ENCODE peak calls at places on chromosomes 7 and 10, in five cellular contexts. One of them, this sample, is unnamed.

GRCh38 chr7:111370002-111370401 is 192.3 kb downstream of the IMMP2L start:
- DNase-seq in naive thymus-derived CD8-positive, alpha-beta T cell: no peak
- DNase-seq in activated naive CD4-positive, alpha-beta T cell treated with anti-CD3 and anti-CD28 coated beads, Interleukin-2, amount 50 U/mL, for 16 hours: no peak
- DNase-seq in left lung: no peak
- DNase-seq in activated effector memory CD4-positive, alpha-beta T cell treated with Interleukin-2 at 50 U/mL for 16 hours: no peak
- DNase-seq in this sample: no peak

GRCh38 chr7:140475747-140476333 is 3.5 kb downstream of the MKRN1 start:
- DNase-seq in naive thymus-derived CD8-positive, alpha-beta T cell: peak; percentile 50
- DNase-seq in activated naive CD4-positive, alpha-beta T cell treated with anti-CD3 and anti-CD28 coated beads, Interleukin-2, amount 50 U/mL, for 16 hours: peak; percentile 49
- DNase-seq in left lung: no peak
- DNase-seq in activated effector memory CD4-positive, alpha-beta T cell treated with Interleukin-2 at 50 U/mL for 16 hours: peak; percentile 8
- DNase-seq in this sample: peak; percentile 50

GRCh38 chr10:23351914-23352313 is 7.3 kb upstream of the C10orf67 start:
- DNase-seq in naive thymus-derived CD8-positive, alpha-beta T cell: no peak
- DNase-seq in activated naive CD4-positive, alpha-beta T cell treated with anti-CD3 and anti-CD28 coated beads, Interleukin-2, amount 50 U/mL, for 16 hours: no peak
- DNase-seq in left lung: no peak
- DNase-seq in activated effector memory CD4-positive, alpha-beta T cell treated with Interleukin-2 at 50 U/mL for 16 hours: no peak
- DNase-seq in this sample: no peak

GRCh38 chr7:37211097-37211496 is 237.6 kb downstream of the ELMO1 start:
- DNase-seq in naive thymus-derived CD8-positive, alpha-beta T cell: no peak
- DNase-seq in activated naive CD4-positive, alpha-beta T cell treated with anti-CD3 and anti-CD28 coated beads, Interleukin-2, amount 50 U/mL, for 16 hours: no peak
- DNase-seq in left lung: no peak
- DNase-seq in activated effector memory CD4-positive, alpha-beta T cell treated with Interleukin-2 at 50 U/mL for 16 hours: no peak
- DNase-seq in this sample: no peak

GRCh38 chr7:125878990-125879389 is 949.4 kb upstream of the POT1 start:
- DNase-seq in naive thymus-derived CD8-positive, alpha-beta T cell: no peak
- DNase-seq in activated naive CD4-positive, alpha-beta T cell treated with anti-CD3 and anti-CD28 coated beads, Interleukin-2, amount 50 U/mL, for 16 hours: no peak
- DNase-seq in left lung: no peak
- DNase-seq in activated effector memory CD4-positive, alpha-beta T cell treated with Interleukin-2 at 50 U/mL for 16 hours: no peak
- DNase-seq in this sample: no peak

GRCh38 chr10:7955446-7955845 is 99.0 kb upstream of the GATA3 start:
- DNase-seq in naive thymus-derived CD8-positive, alpha-beta T cell: no peak
- DNase-seq in activated naive CD4-positive, alpha-beta T cell treated with anti-CD3 and anti-CD28 coated beads, Interleukin-2, amount 50 U/mL, for 16 hours: no peak
- DNase-seq in left lung: no peak
- DNase-seq in activated effector memory CD4-positive, alpha-beta T cell treated with Interleukin-2 at 50 U/mL for 16 hours: no peak
- DNase-seq in this sample: no peak

GRCh38 chr7:74083928-74084721 is 521 bp downstream of the LIMK1 start:
- DNase-seq in naive thymus-derived CD8-positive, alpha-beta T cell: no peak
- DNase-seq in activated naive CD4-positive, alpha-beta T cell treated with anti-CD3 and anti-CD28 coated beads, Interleukin-2, amount 50 U/mL, for 16 hours: peak; percentile 28
- DNase-seq in left lung: no peak
- DNase-seq in activated effector memory CD4-positive, alpha-beta T cell treated with Interleukin-2 at 50 U/mL for 16 hours: no peak
- DNase-seq in this sample: peak; percentile 82

GRCh38 chr10:88522715-88523114 is 60.4 kb downstream of the RNLS start:
- DNase-seq in naive thymus-derived CD8-positive, alpha-beta T cell: no peak
- DNase-seq in activated naive CD4-positive, alpha-beta T cell treated with anti-CD3 and anti-CD28 coated beads, Interleukin-2, amount 50 U/mL, for 16 hours: no peak
- DNase-seq in left lung: no peak
- DNase-seq in activated effector memory CD4-positive, alpha-beta T cell treated with Interleukin-2 at 50 U/mL for 16 hours: no peak
- DNase-seq in this sample: no peak

GRCh38 chr7:136877509-136877908 is 9.1 kb downstream of the CHRM2 start:
- DNase-seq in naive thymus-derived CD8-positive, alpha-beta T cell: no peak
- DNase-seq in activated naive CD4-positive, alpha-beta T cell treated with anti-CD3 and anti-CD28 coated beads, Interleukin-2, amount 50 U/mL, for 16 hours: no peak
- DNase-seq in left lung: no peak
- DNase-seq in activated effector memory CD4-positive, alpha-beta T cell treated with Interleukin-2 at 50 U/mL for 16 hours: no peak
- DNase-seq in this sample: no peak

GRCh38 chr7:128053023-128053422 is 21.8 kb upstream of the LRRC4 start:
- DNase-seq in naive thymus-derived CD8-positive, alpha-beta T cell: no peak
- DNase-seq in activated naive CD4-positive, alpha-beta T cell treated with anti-CD3 and anti-CD28 coated beads, Interleukin-2, amount 50 U/mL, for 16 hours: no peak
- DNase-seq in left lung: no peak
- DNase-seq in activated effector memory CD4-positive, alpha-beta T cell treated with Interleukin-2 at 50 U/mL for 16 hours: no peak
- DNase-seq in this sample: no peak

GRCh38 chr7:139431010-139431409 is 52.5 kb downstream of the KLRG2 start:
- DNase-seq in naive thymus-derived CD8-positive, alpha-beta T cell: no peak
- DNase-seq in activated naive CD4-positive, alpha-beta T cell treated with anti-CD3 and anti-CD28 coated beads, Interleukin-2, amount 50 U/mL, for 16 hours: no peak
- DNase-seq in left lung: no peak
- DNase-seq in activated effector memory CD4-positive, alpha-beta T cell treated with Interleukin-2 at 50 U/mL for 16 hours: no peak
- DNase-seq in this sample: no peak

GRCh38 chr7:33186187-33186586 is 56.8 kb downstream of the BBS9 start:
- DNase-seq in naive thymus-derived CD8-positive, alpha-beta T cell: no peak
- DNase-seq in activated naive CD4-positive, alpha-beta T cell treated with anti-CD3 and anti-CD28 coated beads, Interleukin-2, amount 50 U/mL, for 16 hours: no peak
- DNase-seq in left lung: no peak
- DNase-seq in activated effector memory CD4-positive, alpha-beta T cell treated with Interleukin-2 at 50 U/mL for 16 hours: no peak
- DNase-seq in this sample: no peak

GRCh38 chr10:59176241-59177030 is at the start of gene PHYHIPL:
- DNase-seq in naive thymus-derived CD8-positive, alpha-beta T cell: no peak
- DNase-seq in activated naive CD4-positive, alpha-beta T cell treated with anti-CD3 and anti-CD28 coated beads, Interleukin-2, amount 50 U/mL, for 16 hours: no peak
- DNase-seq in left lung: peak; percentile 62
- DNase-seq in activated effector memory CD4-positive, alpha-beta T cell treated with Interleukin-2 at 50 U/mL for 16 hours: no peak
- DNase-seq in this sample: peak; percentile 95

GRCh38 chr10:24259365-24260125 is 50.6 kb downstream of the KIAA1217 start:
- DNase-seq in naive thymus-derived CD8-positive, alpha-beta T cell: no peak
- DNase-seq in activated naive CD4-positive, alpha-beta T cell treated with anti-CD3 and anti-CD28 coated beads, Interleukin-2, amount 50 U/mL, for 16 hours: no peak
- DNase-seq in left lung: no peak
- DNase-seq in activated effector memory CD4-positive, alpha-beta T cell treated with Interleukin-2 at 50 U/mL for 16 hours: no peak
- DNase-seq in this sample: no peak

GRCh38 chr7:105461518-105461917 is 60.6 kb downstream of the PUS7 start:
- DNase-seq in naive thymus-derived CD8-positive, alpha-beta T cell: no peak
- DNase-seq in activated naive CD4-positive, alpha-beta T cell treated with anti-CD3 and anti-CD28 coated beads, Interleukin-2, amount 50 U/mL, for 16 hours: no peak
- DNase-seq in left lung: no peak
- DNase-seq in activated effector memory CD4-positive, alpha-beta T cell treated with Interleukin-2 at 50 U/mL for 16 hours: no peak
- DNase-seq in this sample: no peak

GRCh38 chr10:57694956-57695605 is 572.6 kb downstream of the IPMK start:
- DNase-seq in naive thymus-derived CD8-positive, alpha-beta T cell: no peak
- DNase-seq in activated naive CD4-positive, alpha-beta T cell treated with anti-CD3 and anti-CD28 coated beads, Interleukin-2, amount 50 U/mL, for 16 hours: no peak
- DNase-seq in left lung: no peak
- DNase-seq in activated effector memory CD4-positive, alpha-beta T cell treated with Interleukin-2 at 50 U/mL for 16 hours: no peak
- DNase-seq in this sample: no peak

GRCh38 chr10:66717221-66717981 is 208.4 kb upstream of the LRRTM3 start:
- DNase-seq in naive thymus-derived CD8-positive, alpha-beta T cell: no peak
- DNase-seq in activated naive CD4-positive, alpha-beta T cell treated with anti-CD3 and anti-CD28 coated beads, Interleukin-2, amount 50 U/mL, for 16 hours: no peak
- DNase-seq in left lung: no peak
- DNase-seq in activated effector memory CD4-positive, alpha-beta T cell treated with Interleukin-2 at 50 U/mL for 16 hours: no peak
- DNase-seq in this sample: peak; percentile 3

GRCh38 chr7:132937286-132937685 is 144.6 kb downstream of the CHCHD3 start:
- DNase-seq in naive thymus-derived CD8-positive, alpha-beta T cell: no peak
- DNase-seq in activated naive CD4-positive, alpha-beta T cell treated with anti-CD3 and anti-CD28 coated beads, Interleukin-2, amount 50 U/mL, for 16 hours: no peak
- DNase-seq in left lung: no peak
- DNase-seq in activated effector memory CD4-positive, alpha-beta T cell treated with Interleukin-2 at 50 U/mL for 16 hours: no peak
- DNase-seq in this sample: no peak

GRCh38 chr10:128468462-128468861 is 342.2 kb upstream of the MKI67 start:
- DNase-seq in naive thymus-derived CD8-positive, alpha-beta T cell: no peak
- DNase-seq in activated naive CD4-positive, alpha-beta T cell treated with anti-CD3 and anti-CD28 coated beads, Interleukin-2, amount 50 U/mL, for 16 hours: no peak
- DNase-seq in left lung: no peak
- DNase-seq in activated effector memory CD4-positive, alpha-beta T cell treated with Interleukin-2 at 50 U/mL for 16 hours: no peak
- DNase-seq in this sample: no peak

GRCh38 chr10:7071421-7071820 is 339.4 kb downstream of the SFMBT2 start:
- DNase-seq in naive thymus-derived CD8-positive, alpha-beta T cell: no peak
- DNase-seq in activated naive CD4-positive, alpha-beta T cell treated with anti-CD3 and anti-CD28 coated beads, Interleukin-2, amount 50 U/mL, for 16 hours: no peak
- DNase-seq in left lung: no peak
- DNase-seq in activated effector memory CD4-positive, alpha-beta T cell treated with Interleukin-2 at 50 U/mL for 16 hours: no peak
- DNase-seq in this sample: no peak

GRCh38 chr10:71631007-71631859 is 88.3 kb downstream of the C10orf105 start:
- DNase-seq in naive thymus-derived CD8-positive, alpha-beta T cell: no peak
- DNase-seq in activated naive CD4-positive, alpha-beta T cell treated with anti-CD3 and anti-CD28 coated beads, Interleukin-2, amount 50 U/mL, for 16 hours: no peak
- DNase-seq in left lung: no peak
- DNase-seq in activated effector memory CD4-positive, alpha-beta T cell treated with Interleukin-2 at 50 U/mL for 16 hours: no peak
- DNase-seq in this sample: no peak

GRCh38 chr7:145848691-145849090 is 267.9 kb upstream of the CNTNAP2 start:
- DNase-seq in naive thymus-derived CD8-positive, alpha-beta T cell: no peak
- DNase-seq in activated naive CD4-positive, alpha-beta T cell treated with anti-CD3 and anti-CD28 coated beads, Interleukin-2, amount 50 U/mL, for 16 hours: no peak
- DNase-seq in left lung: no peak
- DNase-seq in activated effector memory CD4-positive, alpha-beta T cell treated with Interleukin-2 at 50 U/mL for 16 hours: no peak
- DNase-seq in this sample: peak; percentile 46

GRCh38 chr7:44395067-44395466 is 69.7 kb upstream of the CAMK2B start:
- DNase-seq in naive thymus-derived CD8-positive, alpha-beta T cell: no peak
- DNase-seq in activated naive CD4-positive, alpha-beta T cell treated with anti-CD3 and anti-CD28 coated beads, Interleukin-2, amount 50 U/mL, for 16 hours: no peak
- DNase-seq in left lung: no peak
- DNase-seq in activated effector memory CD4-positive, alpha-beta T cell treated with Interleukin-2 at 50 U/mL for 16 hours: no peak
- DNase-seq in this sample: no peak

GRCh38 chr10:106972381-106972780 is 192.1 kb downstream of the SORCS1 start:
- DNase-seq in naive thymus-derived CD8-positive, alpha-beta T cell: no peak
- DNase-seq in activated naive CD4-positive, alpha-beta T cell treated with anti-CD3 and anti-CD28 coated beads, Interleukin-2, amount 50 U/mL, for 16 hours: no peak
- DNase-seq in left lung: no peak
- DNase-seq in activated effector memory CD4-positive, alpha-beta T cell treated with Interleukin-2 at 50 U/mL for 16 hours: no peak
- DNase-seq in this sample: no peak

GRCh38 chr10:99540673-99541531 is 8.2 kb downstream of the NKX2-3 start:
- DNase-seq in naive thymus-derived CD8-positive, alpha-beta T cell: no peak
- DNase-seq in activated naive CD4-positive, alpha-beta T cell treated with anti-CD3 and anti-CD28 coated beads, Interleukin-2, amount 50 U/mL, for 16 hours: no peak
- DNase-seq in left lung: no peak
- DNase-seq in activated effector memory CD4-positive, alpha-beta T cell treated with Interleukin-2 at 50 U/mL for 16 hours: no peak
- DNase-seq in this sample: peak; percentile 60

GRCh38 chr7:107596881-107597581 is 17.0 kb downstream of the BCAP29 start:
- DNase-seq in naive thymus-derived CD8-positive, alpha-beta T cell: no peak
- DNase-seq in activated naive CD4-positive, alpha-beta T cell treated with anti-CD3 and anti-CD28 coated beads, Interleukin-2, amount 50 U/mL, for 16 hours: no peak
- DNase-seq in left lung: no peak
- DNase-seq in activated effector memory CD4-positive, alpha-beta T cell treated with Interleukin-2 at 50 U/mL for 16 hours: no peak
- DNase-seq in this sample: no peak

GRCh38 chr7:30845426-30846135 is 66.1 kb upstream of the AQP1 start:
- DNase-seq in naive thymus-derived CD8-positive, alpha-beta T cell: no peak
- DNase-seq in activated naive CD4-positive, alpha-beta T cell treated with anti-CD3 and anti-CD28 coated beads, Interleukin-2, amount 50 U/mL, for 16 hours: no peak
- DNase-seq in left lung: peak; percentile 83
- DNase-seq in activated effector memory CD4-positive, alpha-beta T cell treated with Interleukin-2 at 50 U/mL for 16 hours: no peak
- DNase-seq in this sample: no peak

GRCh38 chr10:128000660-128001059 is 93.8 kb downstream of the PTPRE start:
- DNase-seq in naive thymus-derived CD8-positive, alpha-beta T cell: no peak
- DNase-seq in activated naive CD4-positive, alpha-beta T cell treated with anti-CD3 and anti-CD28 coated beads, Interleukin-2, amount 50 U/mL, for 16 hours: no peak
- DNase-seq in left lung: no peak
- DNase-seq in activated effector memory CD4-positive, alpha-beta T cell treated with Interleukin-2 at 50 U/mL for 16 hours: no peak
- DNase-seq in this sample: no peak

GRCh38 chr7:56175086-56175760 is 59.0 kb upstream of the NUPR2 start:
- DNase-seq in naive thymus-derived CD8-positive, alpha-beta T cell: no peak
- DNase-seq in activated naive CD4-positive, alpha-beta T cell treated with anti-CD3 and anti-CD28 coated beads, Interleukin-2, amount 50 U/mL, for 16 hours: no peak
- DNase-seq in left lung: no peak
- DNase-seq in activated effector memory CD4-positive, alpha-beta T cell treated with Interleukin-2 at 50 U/mL for 16 hours: no peak
- DNase-seq in this sample: peak; percentile 22

GRCh38 chr7:21256310-21256877 is 171.5 kb upstream of the SP4 start:
- DNase-seq in naive thymus-derived CD8-positive, alpha-beta T cell: peak; percentile 9
- DNase-seq in activated naive CD4-positive, alpha-beta T cell treated with anti-CD3 and anti-CD28 coated beads, Interleukin-2, amount 50 U/mL, for 16 hours: no peak
- DNase-seq in left lung: no peak
- DNase-seq in activated effector memory CD4-positive, alpha-beta T cell treated with Interleukin-2 at 50 U/mL for 16 hours: no peak
- DNase-seq in this sample: no peak

GRCh38 chr10:113168560-113168959 is 218.5 kb downstream of the TCF7L2 start:
- DNase-seq in naive thymus-derived CD8-positive, alpha-beta T cell: no peak
- DNase-seq in activated naive CD4-positive, alpha-beta T cell treated with anti-CD3 and anti-CD28 coated beads, Interleukin-2, amount 50 U/mL, for 16 hours: no peak
- DNase-seq in left lung: no peak
- DNase-seq in activated effector memory CD4-positive, alpha-beta T cell treated with Interleukin-2 at 50 U/mL for 16 hours: no peak
- DNase-seq in this sample: no peak

GRCh38 chr10:44308935-44309334 is 76.0 kb downstream of the CXCL12 start:
- DNase-seq in naive thymus-derived CD8-positive, alpha-beta T cell: no peak
- DNase-seq in activated naive CD4-positive, alpha-beta T cell treated with anti-CD3 and anti-CD28 coated beads, Interleukin-2, amount 50 U/mL, for 16 hours: no peak
- DNase-seq in left lung: no peak
- DNase-seq in activated effector memory CD4-positive, alpha-beta T cell treated with Interleukin-2 at 50 U/mL for 16 hours: no peak
- DNase-seq in this sample: no peak

GRCh38 chr10:100364735-100365391 is 17.8 kb downstream of the SCD start:
- DNase-seq in naive thymus-derived CD8-positive, alpha-beta T cell: no peak
- DNase-seq in activated naive CD4-positive, alpha-beta T cell treated with anti-CD3 and anti-CD28 coated beads, Interleukin-2, amount 50 U/mL, for 16 hours: no peak
- DNase-seq in left lung: peak; percentile 83
- DNase-seq in activated effector memory CD4-positive, alpha-beta T cell treated with Interleukin-2 at 50 U/mL for 16 hours: no peak
- DNase-seq in this sample: no peak

GRCh38 chr10:119139464-119140067 is 25.9 kb downstream of the SFXN4 start:
- DNase-seq in naive thymus-derived CD8-positive, alpha-beta T cell: peak; percentile 46
- DNase-seq in activated naive CD4-positive, alpha-beta T cell treated with anti-CD3 and anti-CD28 coated beads, Interleukin-2, amount 50 U/mL, for 16 hours: peak; percentile 50
- DNase-seq in left lung: no peak
- DNase-seq in activated effector memory CD4-positive, alpha-beta T cell treated with Interleukin-2 at 50 U/mL for 16 hours: peak; percentile 34
- DNase-seq in this sample: peak; percentile 57

GRCh38 chr10:122492006-122492405 is 30.7 kb downstream of the HTRA1 start:
- DNase-seq in naive thymus-derived CD8-positive, alpha-beta T cell: no peak
- DNase-seq in activated naive CD4-positive, alpha-beta T cell treated with anti-CD3 and anti-CD28 coated beads, Interleukin-2, amount 50 U/mL, for 16 hours: no peak
- DNase-seq in left lung: no peak
- DNase-seq in activated effector memory CD4-positive, alpha-beta T cell treated with Interleukin-2 at 50 U/mL for 16 hours: no peak
- DNase-seq in this sample: no peak

GRCh38 chr7:121085922-121086321 is 97.4 kb downstream of the CPED1 start:
- DNase-seq in naive thymus-derived CD8-positive, alpha-beta T cell: no peak
- DNase-seq in activated naive CD4-positive, alpha-beta T cell treated with anti-CD3 and anti-CD28 coated beads, Interleukin-2, amount 50 U/mL, for 16 hours: no peak
- DNase-seq in left lung: no peak
- DNase-seq in activated effector memory CD4-positive, alpha-beta T cell treated with Interleukin-2 at 50 U/mL for 16 hours: no peak
- DNase-seq in this sample: no peak

GRCh38 chr10:104483582-104483981 is 129.9 kb downstream of the CFAP58 start:
- DNase-seq in naive thymus-derived CD8-positive, alpha-beta T cell: no peak
- DNase-seq in activated naive CD4-positive, alpha-beta T cell treated with anti-CD3 and anti-CD28 coated beads, Interleukin-2, amount 50 U/mL, for 16 hours: no peak
- DNase-seq in left lung: no peak
- DNase-seq in activated effector memory CD4-positive, alpha-beta T cell treated with Interleukin-2 at 50 U/mL for 16 hours: no peak
- DNase-seq in this sample: no peak

GRCh38 chr7:143490719-143491306 is 13.1 kb downstream of the TAS2R41 start:
- DNase-seq in naive thymus-derived CD8-positive, alpha-beta T cell: no peak
- DNase-seq in activated naive CD4-positive, alpha-beta T cell treated with anti-CD3 and anti-CD28 coated beads, Interleukin-2, amount 50 U/mL, for 16 hours: no peak
- DNase-seq in left lung: no peak
- DNase-seq in activated effector memory CD4-positive, alpha-beta T cell treated with Interleukin-2 at 50 U/mL for 16 hours: no peak
- DNase-seq in this sample: no peak

GRCh38 chr10:88150338-88150737 is 286.9 kb downstream of the PTEN start:
- DNase-seq in naive thymus-derived CD8-positive, alpha-beta T cell: no peak
- DNase-seq in activated naive CD4-positive, alpha-beta T cell treated with anti-CD3 and anti-CD28 coated beads, Interleukin-2, amount 50 U/mL, for 16 hours: no peak
- DNase-seq in left lung: no peak
- DNase-seq in activated effector memory CD4-positive, alpha-beta T cell treated with Interleukin-2 at 50 U/mL for 16 hours: no peak
- DNase-seq in this sample: no peak